ENCODE peak calls at places on chromosomes 2 and 18, in five cellular contexts. One of them, this sample, is unnamed.

GRCh38 chr18:62325806-62326645 is 916 bp downstream of the TNFRSF11A start:
- DNase-seq in cerebellum: no peak
- DNase-seq in T-helper 2 cell: no peak
- DNase-seq in uterus: no peak
- DNase-seq in naive B cell: peak
- DNase-seq in this sample: no peak

GRCh38 chr2:238133499-238134392 is 4.7 kb upstream of the KLHL30 start:
- DNase-seq in cerebellum: no peak
- DNase-seq in T-helper 2 cell: no peak
- DNase-seq in uterus: no peak
- DNase-seq in naive B cell: no peak
- DNase-seq in this sample: no peak

GRCh38 chr18:75123113-75123512 is 85.8 kb downstream of the PTGR3 start:
- DNase-seq in cerebellum: no peak
- DNase-seq in T-helper 2 cell: no peak
- DNase-seq in uterus: no peak
- DNase-seq in naive B cell: no peak
- DNase-seq in this sample: no peak

GRCh38 chr2:178391701-178392100 is 59.3 kb downstream of the PRKRA start:
- DNase-seq in cerebellum: no peak
- DNase-seq in T-helper 2 cell: no peak
- DNase-seq in uterus: no peak
- DNase-seq in naive B cell: no peak
- DNase-seq in this sample: no peak

GRCh38 chr18:22510697-22511096 is 93.0 kb upstream of the CTAGE1 start:
- DNase-seq in cerebellum: no peak
- DNase-seq in T-helper 2 cell: no peak
- DNase-seq in uterus: no peak
- DNase-seq in naive B cell: no peak
- DNase-seq in this sample: no peak

GRCh38 chr2:7020468-7020867 is 103.3 kb downstream of the RNF144A start:
- DNase-seq in cerebellum: no peak
- DNase-seq in T-helper 2 cell: no peak
- DNase-seq in uterus: no peak
- DNase-seq in naive B cell: no peak
- DNase-seq in this sample: no peak

GRCh38 chr2:205698556-205699282 is 16.4 kb downstream of the NRP2 start:
- DNase-seq in cerebellum: no peak
- DNase-seq in T-helper 2 cell: no peak
- DNase-seq in uterus: no peak
- DNase-seq in naive B cell: no peak
- DNase-seq in this sample: no peak

GRCh38 chr2:59578349-59578748 is 975.1 kb downstream of the BCL11A start:
- DNase-seq in cerebellum: no peak
- DNase-seq in T-helper 2 cell: no peak
- DNase-seq in uterus: no peak
- DNase-seq in naive B cell: no peak
- DNase-seq in this sample: no peak

GRCh38 chr18:39838831-39839230 is 2116.2 kb upstream of the PIK3C3 start:
- DNase-seq in cerebellum: no peak
- DNase-seq in T-helper 2 cell: no peak
- DNase-seq in uterus: no peak
- DNase-seq in naive B cell: no peak
- DNase-seq in this sample: no peak

GRCh38 chr2:183028108-183028507 is 10.1 kb downstream of the NCKAP1 start:
- DNase-seq in cerebellum: no peak
- DNase-seq in T-helper 2 cell: no peak
- DNase-seq in uterus: no peak
- DNase-seq in naive B cell: no peak
- DNase-seq in this sample: no peak

GRCh38 chr2:106094101-106094860 is 99.8 kb downstream of the UXS1 start:
- DNase-seq in cerebellum: no peak
- DNase-seq in T-helper 2 cell: peak
- DNase-seq in uterus: no peak
- DNase-seq in naive B cell: no peak
- DNase-seq in this sample: no peak

GRCh38 chr2:188898261-188898660 is 75.9 kb upstream of the COL3A1 start:
- DNase-seq in cerebellum: no peak
- DNase-seq in T-helper 2 cell: no peak
- DNase-seq in uterus: no peak
- DNase-seq in naive B cell: no peak
- DNase-seq in this sample: no peak

GRCh38 chr18:5515007-5515744 is 28.6 kb downstream of the EPB41L3 start:
- DNase-seq in cerebellum: no peak
- DNase-seq in T-helper 2 cell: no peak
- DNase-seq in uterus: no peak
- DNase-seq in naive B cell: peak
- DNase-seq in this sample: no peak

GRCh38 chr2:146481629-146482028 is 1363.2 kb upstream of the ACVR2A start:
- DNase-seq in cerebellum: no peak
- DNase-seq in T-helper 2 cell: no peak
- DNase-seq in uterus: no peak
- DNase-seq in naive B cell: no peak
- DNase-seq in this sample: no peak

GRCh38 chr2:12397861-12398260 is 318.9 kb upstream of the TRIB2 start:
- DNase-seq in cerebellum: no peak
- DNase-seq in T-helper 2 cell: no peak
- DNase-seq in uterus: no peak
- DNase-seq in naive B cell: no peak
- DNase-seq in this sample: no peak

GRCh38 chr2:67840460-67841068 is 222.2 kb downstream of the C1D start:
- DNase-seq in cerebellum: peak
- DNase-seq in T-helper 2 cell: no peak
- DNase-seq in uterus: peak
- DNase-seq in naive B cell: peak
- DNase-seq in this sample: peak

GRCh38 chr2:10325278-10326145 is 22.8 kb downstream of the HPCAL1 start:
- DNase-seq in cerebellum: no peak
- DNase-seq in T-helper 2 cell: no peak
- DNase-seq in uterus: no peak
- DNase-seq in naive B cell: no peak
- DNase-seq in this sample: peak

GRCh38 chr2:105125428-105125827 is 87.6 kb downstream of the MRPS9 start:
- DNase-seq in cerebellum: no peak
- DNase-seq in T-helper 2 cell: no peak
- DNase-seq in uterus: no peak
- DNase-seq in naive B cell: no peak
- DNase-seq in this sample: peak

GRCh38 chr2:191638079-191638801 is 39.7 kb upstream of the NABP1 start:
- DNase-seq in cerebellum: no peak
- DNase-seq in T-helper 2 cell: no peak
- DNase-seq in uterus: no peak
- DNase-seq in naive B cell: no peak
- DNase-seq in this sample: no peak

GRCh38 chr18:5646739-5647138 is 102.9 kb upstream of the EPB41L3 start:
- DNase-seq in cerebellum: no peak
- DNase-seq in T-helper 2 cell: no peak
- DNase-seq in uterus: no peak
- DNase-seq in naive B cell: no peak
- DNase-seq in this sample: no peak

GRCh38 chr2:73028841-73029240 is 42.7 kb downstream of the SFXN5 start:
- DNase-seq in cerebellum: no peak
- DNase-seq in T-helper 2 cell: no peak
- DNase-seq in uterus: no peak
- DNase-seq in naive B cell: no peak
- DNase-seq in this sample: no peak